ENCODE peak calls at places on chromosomes 16 and 17, in eight cellular contexts. One of them, this sample, is unnamed.

GRCh38 chr17:77963441-77963840 is 4.9 kb downstream of the TNRC6C start:
- DNase-seq in epithelial cell of esophagus: no peak
- DNase-seq in Calu3: no peak
- DNase-seq in EL: peak; percentile 76
- DNase-seq in NCI-H510A treated with DMSO at 0.1 percent for 48 hours: peak; percentile 20
- DNase-seq in hepatic stellate cell: peak; percentile 72
- DNase-seq in left ventricle myocardium inferior: peak; percentile 33
- DNase-seq in stimulated activated CD8-positive, alpha-beta memory T cell treated with anti-CD3 and anti-CD28 coated beads, Interleukin-4, amount 100 ng/mL, for 1 hour: no peak
- DNase-seq in this sample: no peak

GRCh38 chr16:14366447-14366846 is 263.6 kb downstream of the PARN start:
- DNase-seq in epithelial cell of esophagus: no peak
- DNase-seq in Calu3: no peak
- DNase-seq in EL: no peak
- DNase-seq in NCI-H510A treated with DMSO at 0.1 percent for 48 hours: no peak
- DNase-seq in hepatic stellate cell: no peak
- DNase-seq in left ventricle myocardium inferior: no peak
- DNase-seq in stimulated activated CD8-positive, alpha-beta memory T cell treated with anti-CD3 and anti-CD28 coated beads, Interleukin-4, amount 100 ng/mL, for 1 hour: no peak
- DNase-seq in this sample: no peak

GRCh38 chr16:77856455-77857138 is 68.2 kb downstream of the VAT1L start:
- DNase-seq in epithelial cell of esophagus: no peak
- DNase-seq in Calu3: no peak
- DNase-seq in EL: no peak
- DNase-seq in NCI-H510A treated with DMSO at 0.1 percent for 48 hours: no peak
- DNase-seq in hepatic stellate cell: no peak
- DNase-seq in left ventricle myocardium inferior: no peak
- DNase-seq in stimulated activated CD8-positive, alpha-beta memory T cell treated with anti-CD3 and anti-CD28 coated beads, Interleukin-4, amount 100 ng/mL, for 1 hour: no peak
- DNase-seq in this sample: no peak

GRCh38 chr17:2893422-2893914 is 97.2 kb downstream of the RAP1GAP2 start:
- DNase-seq in epithelial cell of esophagus: peak; percentile 88
- DNase-seq in Calu3: peak; percentile 61
- DNase-seq in EL: no peak
- DNase-seq in NCI-H510A treated with DMSO at 0.1 percent for 48 hours: no peak
- DNase-seq in hepatic stellate cell: no peak
- DNase-seq in left ventricle myocardium inferior: no peak
- DNase-seq in stimulated activated CD8-positive, alpha-beta memory T cell treated with anti-CD3 and anti-CD28 coated beads, Interleukin-4, amount 100 ng/mL, for 1 hour: no peak
- DNase-seq in this sample: no peak

GRCh38 chr17:76681222-76682137 is 29.3 kb downstream of the MXRA7 start:
- DNase-seq in epithelial cell of esophagus: peak; percentile 73
- DNase-seq in Calu3: peak; percentile 85
- DNase-seq in EL: peak; percentile 62
- DNase-seq in NCI-H510A treated with DMSO at 0.1 percent for 48 hours: peak; percentile 72
- DNase-seq in hepatic stellate cell: peak; percentile 72
- DNase-seq in left ventricle myocardium inferior: peak; percentile 63
- DNase-seq in stimulated activated CD8-positive, alpha-beta memory T cell treated with anti-CD3 and anti-CD28 coated beads, Interleukin-4, amount 100 ng/mL, for 1 hour: no peak
- DNase-seq in this sample: peak; percentile 22

GRCh38 chr17:17236295-17237025 is 508 bp downstream of the FLCN start:
- DNase-seq in epithelial cell of esophagus: peak; percentile 42
- DNase-seq in Calu3: no peak
- DNase-seq in EL: peak; percentile 45
- DNase-seq in NCI-H510A treated with DMSO at 0.1 percent for 48 hours: no peak
- DNase-seq in hepatic stellate cell: peak; percentile 58
- DNase-seq in left ventricle myocardium inferior: no peak
- DNase-seq in stimulated activated CD8-positive, alpha-beta memory T cell treated with anti-CD3 and anti-CD28 coated beads, Interleukin-4, amount 100 ng/mL, for 1 hour: no peak
- DNase-seq in this sample: no peak

GRCh38 chr17:71176928-71177443 is 943.8 kb upstream of the SOX9 start:
- DNase-seq in epithelial cell of esophagus: no peak
- DNase-seq in Calu3: no peak
- DNase-seq in EL: no peak
- DNase-seq in NCI-H510A treated with DMSO at 0.1 percent for 48 hours: no peak
- DNase-seq in hepatic stellate cell: no peak
- DNase-seq in left ventricle myocardium inferior: no peak
- DNase-seq in stimulated activated CD8-positive, alpha-beta memory T cell treated with anti-CD3 and anti-CD28 coated beads, Interleukin-4, amount 100 ng/mL, for 1 hour: no peak
- DNase-seq in this sample: no peak

GRCh38 chr17:61337247-61337812 is 62.3 kb upstream of the TBX2 start:
- DNase-seq in epithelial cell of esophagus: no peak
- DNase-seq in Calu3: no peak
- DNase-seq in EL: no peak
- DNase-seq in NCI-H510A treated with DMSO at 0.1 percent for 48 hours: no peak
- DNase-seq in hepatic stellate cell: no peak
- DNase-seq in left ventricle myocardium inferior: no peak
- DNase-seq in stimulated activated CD8-positive, alpha-beta memory T cell treated with anti-CD3 and anti-CD28 coated beads, Interleukin-4, amount 100 ng/mL, for 1 hour: no peak
- DNase-seq in this sample: no peak

GRCh38 chr17:28078443-28079229 is 36.2 kb downstream of the NLK start:
- DNase-seq in epithelial cell of esophagus: no peak
- DNase-seq in Calu3: no peak
- DNase-seq in EL: no peak
- DNase-seq in NCI-H510A treated with DMSO at 0.1 percent for 48 hours: no peak
- DNase-seq in hepatic stellate cell: no peak
- DNase-seq in left ventricle myocardium inferior: no peak
- DNase-seq in stimulated activated CD8-positive, alpha-beta memory T cell treated with anti-CD3 and anti-CD28 coated beads, Interleukin-4, amount 100 ng/mL, for 1 hour: no peak
- DNase-seq in this sample: no peak